ENCODE peak calls at places on chromosomes 16 and 17, in ten cellular contexts. I is CD4-positive, alpha-beta memory T cell; G is epithelial cell of prostate; Q is stomach; K is breast epithelium; Z is effector memory CD4-positive, alpha-beta T cell; M is IMR-90; R is psoas muscle; E is body of pancreas; T is tibial artery. U is an unnamed sample.

GRCh38 chr17:31888124-31888523 is 13.4 kb downstream of the UTP6 start:
- DNase-seq in T (peak), R (no peak), I (no peak), K (no peak), Q (no peak), Z (no peak), G (no peak), M (no peak), E (no peak), U (no peak)

GRCh38 chr16:57539072-57539796 is 2.9 kb upstream of the CCDC102A start:
- DNase-seq in M (no peak), Z (no peak), E (no peak), R (no peak), Q (no peak), G (no peak), I (no peak), K (peak), T (no peak), U (no peak)

GRCh38 chr16:58582971-58583765 is 46.5 kb downstream of the CNOT1 start:
- DNase-seq in Z (no peak), T (no peak), G (no peak), M (no peak), E (no peak), I (no peak), Q (no peak), R (no peak), K (no peak), U (no peak)

GRCh38 chr17:2222301-2222700 is 81.3 kb downstream of the SMG6 start:
- DNase-seq in G (no peak), M (no peak), R (no peak), Q (no peak), Z (no peak), K (no peak), I (no peak), E (no peak), T (no peak), U (no peak)

GRCh38 chr17:82322526-82323453 is 5.4 kb upstream of the CD7 start:
- DNase-seq in I (no peak), E (no peak), Z (no peak), K (no peak), Q (no peak), M (no peak), G (no peak), T (no peak), R (no peak), U (no peak)

GRCh38 chr16:86712158-86713009 is 134.0 kb downstream of the FOXL1 start:
- DNase-seq in Q (no peak), M (no peak), G (no peak), Z (no peak), K (no peak), I (no peak), E (no peak), T (no peak), R (peak), U (no peak)

GRCh38 chr16:82194076-82194475 is 24.1 kb upstream of the MPHOSPH6 start:
- DNase-seq in Q (no peak), I (no peak), T (no peak), K (no peak), E (no peak), Z (no peak), R (no peak), G (no peak), M (no peak), U (no peak)

GRCh38 chr17:63716426-63716825 is 16.5 kb upstream of the LIMD2 start:
- DNase-seq in T (no peak), I (no peak), R (no peak), Z (no peak), M (no peak), Q (no peak), E (no peak), K (no peak), G (no peak), U (no peak)

GRCh38 chr16:9908613-9909012 is 273.6 kb downstream of the GRIN2A start:
- DNase-seq in E (peak), I (no peak), R (peak), T (no peak), G (no peak), K (no peak), M (no peak), Q (no peak), Z (no peak), U (no peak)

GRCh38 chr17:66834919-66835454 is at the start of gene CACNG5:
- DNase-seq in K (no peak), E (no peak), R (no peak), M (no peak), Z (no peak), Q (no peak), I (no peak), G (no peak), T (no peak), U (no peak)

GRCh38 chr17:59814685-59815084 is 78.1 kb downstream of the TUBD1 start:
- DNase-seq in E (no peak), Z (no peak), M (no peak), I (no peak), R (no peak), Q (no peak), T (no peak), K (no peak), G (no peak), U (no peak)

GRCh38 chr16:49183911-49184310 is 97.7 kb downstream of the CBLN1 start:
- DNase-seq in R (no peak), M (no peak), Q (no peak), T (no peak), Z (no peak), E (no peak), I (no peak), G (no peak), K (no peak), U (no peak)

GRCh38 chr16:79430129-79430789 is 170.3 kb downstream of the MAF start:
- DNase-seq in Q (no peak), M (no peak), E (no peak), I (no peak), K (no peak), G (no peak), R (no peak), Z (no peak), T (no peak), U (no peak)

GRCh38 chr17:50151937-50152547 is 1.6 kb upstream of the PPP1R9B start:
- DNase-seq in M (peak), K (peak), R (peak), T (peak), Z (no peak), I (peak), E (peak), Q (peak), G (peak), U (peak)

GRCh38 chr16:87342504-87342903 is 25.3 kb upstream of the C16orf95 start:
- DNase-seq in T (no peak), K (no peak), I (no peak), G (no peak), R (no peak), Q (no peak), M (no peak), E (no peak), Z (no peak), U (no peak)

DNA sequence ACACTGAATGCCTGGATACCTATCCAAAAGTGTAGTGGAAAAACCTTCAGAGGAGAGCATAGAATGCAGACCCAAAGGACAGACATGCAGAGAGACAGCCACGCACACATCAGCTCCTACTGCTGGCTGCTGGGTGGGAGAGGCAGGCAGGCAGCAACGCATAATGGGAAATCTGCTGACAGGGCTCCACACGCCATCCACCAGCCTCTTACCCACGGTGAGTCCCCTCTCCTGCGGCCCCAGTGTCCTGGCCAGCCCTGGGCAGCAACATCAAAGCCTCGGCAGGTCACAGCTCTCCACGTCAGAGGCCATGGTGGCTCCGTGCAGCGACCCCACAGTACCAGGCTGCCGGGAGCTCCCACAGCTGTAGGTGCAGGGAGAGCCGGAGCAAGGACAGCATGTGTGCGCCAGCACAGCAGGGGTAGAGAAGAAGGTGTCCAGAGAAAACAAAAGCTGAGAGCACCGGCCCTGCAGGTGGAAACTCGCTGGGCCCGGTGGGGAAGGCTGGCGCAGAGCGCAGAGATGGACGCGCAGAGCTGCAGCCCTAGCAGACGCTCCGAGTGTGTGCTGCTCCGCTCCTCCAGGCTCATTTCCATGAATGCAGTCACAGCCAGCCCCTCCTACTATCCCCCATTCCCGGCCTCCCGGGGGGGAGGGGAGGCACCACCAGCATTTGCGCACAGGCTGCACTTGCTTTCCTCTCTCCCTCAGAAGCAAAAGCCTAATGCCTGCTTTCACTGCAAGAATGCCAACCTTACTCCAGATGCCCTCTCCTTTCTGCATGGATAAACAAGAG is 58.9 kb downstream of the CYTH1 start:
- DNase-seq in M (peak), Q (no peak), T (no peak), R (peak), K (no peak), G (no peak), Z (no peak), E (no peak), I (no peak), U (peak)
- H3K27ac ChIP-seq in M (no peak), Q (peak), T (peak), R (peak), K (no peak), G (no peak), Z (peak), E (no peak), I (no peak), U (peak)

DNA sequence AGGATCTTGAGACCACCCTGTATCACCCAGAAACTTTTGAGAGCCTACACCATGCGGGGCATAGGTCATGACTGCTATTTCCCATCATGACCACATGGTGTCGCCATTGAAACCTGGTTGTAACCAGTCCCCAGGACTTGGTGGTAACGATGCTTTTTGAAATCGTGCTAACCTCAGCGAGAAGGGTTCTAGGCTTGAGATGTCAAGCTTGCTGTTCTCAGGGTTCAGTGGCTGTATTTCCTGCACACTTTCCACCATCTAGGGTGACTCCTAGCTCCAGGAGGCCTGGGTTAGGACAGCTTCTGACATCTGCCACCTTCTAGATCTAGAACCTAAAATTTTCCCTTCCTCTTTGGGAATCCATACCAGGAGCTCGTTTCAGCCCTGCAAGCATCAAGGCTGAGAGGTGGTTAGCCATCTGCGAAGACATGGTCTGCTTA is 13.0 kb upstream of the SPNS3 start:
- DNase-seq in M (peak), G (peak), K (peak), Z (peak), Q (peak), R (no peak), T (peak), I (peak), E (peak), U (peak)
- H3K27ac ChIP-seq in M (no peak), G (no peak), K (no peak), Z (no peak), Q (no peak), R (no peak), T (no peak), I (no peak), E (no peak), U (no peak)

DNA sequence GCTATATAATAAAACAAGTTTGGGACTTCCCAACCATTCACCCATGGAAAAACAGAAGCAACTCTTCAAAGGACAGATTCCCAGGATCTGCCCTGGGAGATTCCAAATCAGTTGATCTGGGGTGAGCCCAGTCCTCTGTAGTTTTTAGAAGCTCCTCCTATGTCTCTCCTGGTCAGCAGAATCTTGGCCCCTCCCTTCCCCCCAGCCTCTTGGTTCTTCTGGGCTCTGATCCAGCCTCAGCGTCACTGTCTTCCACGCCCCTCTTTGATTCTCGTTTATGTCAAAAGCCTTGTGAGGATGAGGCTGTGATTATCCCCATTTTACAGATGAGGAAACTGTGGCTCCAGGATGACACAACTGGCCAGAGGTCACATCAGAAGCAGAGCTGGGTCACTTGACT is 903 bp upstream of the CDH5 start:
- DNase-seq in Q (no peak), M (peak), R (peak), T (peak), I (no peak), Z (no peak), K (peak), E (no peak), G (no peak), U (no peak)
- H3K27ac ChIP-seq in Q (peak), M (no peak), R (peak), T (peak), I (no peak), Z (no peak), K (peak), E (peak), G (no peak), U (no peak)

GRCh38 chr16:85026696-85027095 is 899 bp upstream of the KIAA0513 start:
- DNase-seq in T (no peak), M (no peak), K (no peak), G (no peak), R (no peak), Q (no peak), E (no peak), Z (no peak), I (no peak), U (no peak)
- H3K27ac ChIP-seq in T (peak), M (no peak), K (no peak), G (peak), R (peak), Q (peak), E (peak), Z (peak), I (no peak), U (no peak)

GRCh38 chr17:17454276-17454675 is 22.5 kb upstream of the MED9 start:
- DNase-seq in Q (peak), G (no peak), M (no peak), E (no peak), I (no peak), Z (no peak), R (no peak), K (no peak), T (no peak), U (no peak)

GRCh38 chr17:17457680-17458079 is 19.1 kb upstream of the MED9 start:
- DNase-seq in M (no peak), T (no peak), E (no peak), R (no peak), Q (no peak), Z (no peak), I (no peak), G (no peak), K (no peak), U (no peak)

GRCh38 chr17:17453088-17453487 is 23.7 kb upstream of the MED9 start:
- DNase-seq in E (no peak), G (no peak), K (no peak), M (no peak), I (no peak), Z (no peak), T (no peak), Q (peak), R (no peak), U (no peak)

GRCh38 chr17:17456251-17456650 is 20.5 kb upstream of the MED9 start:
- DNase-seq in K (no peak), Z (no peak), T (no peak), E (no peak), G (no peak), M (no peak), R (no peak), Q (no peak), I (no peak), U (no peak)

GRCh38 chr17:17455173-17455572 is 21.6 kb upstream of the MED9 start:
- DNase-seq in M (no peak), E (no peak), G (no peak), T (no peak), R (no peak), K (no peak), I (no peak), Q (no peak), Z (no peak), U (no peak)
- H3K27ac ChIP-seq in M (no peak), E (no peak), G (no peak), T (no peak), R (no peak), K (no peak), I (no peak), Q (no peak), Z (no peak), U (no peak)

DNA sequence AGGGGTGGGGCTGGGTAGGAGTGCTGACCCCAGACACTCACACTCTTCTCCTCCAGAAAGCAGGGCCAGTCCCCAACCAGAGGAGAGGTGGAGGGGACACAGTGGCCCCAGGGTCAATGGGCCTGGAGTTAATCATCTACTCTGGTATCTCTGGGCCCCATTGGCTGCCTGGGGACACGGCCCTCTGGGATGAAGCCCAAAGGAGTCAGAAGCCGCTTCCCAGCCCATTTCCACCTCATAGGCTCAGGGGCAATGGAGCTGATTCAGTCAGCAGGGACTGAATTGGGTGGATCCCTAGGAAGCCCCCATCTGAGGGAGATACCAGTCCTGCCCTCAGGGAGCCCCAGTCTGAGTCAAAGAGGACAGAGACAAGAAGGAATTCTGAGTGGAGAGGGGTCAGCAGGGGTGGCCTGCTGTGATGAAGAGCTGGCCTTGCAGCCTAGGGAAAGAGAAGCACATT is 2.9 kb upstream of the NAGS start:
- DNase-seq in Z (no peak), E (no peak), Q (no peak), K (no peak), I (no peak), R (peak), G (no peak), T (no peak), M (no peak), U (no peak)
- H3K27ac ChIP-seq in Z (no peak), E (no peak), Q (no peak), K (no peak), I (no peak), R (no peak), G (peak), T (no peak), M (no peak), U (no peak)

GRCh38 chr16:27718767-27719445 is 169.0 kb downstream of the KATNIP start:
- DNase-seq in Z (no peak), E (no peak), I (no peak), G (no peak), M (no peak), T (no peak), Q (no peak), R (peak), K (peak), U (peak)
- H3K27ac ChIP-seq in Z (no peak), E (peak), I (no peak), G (no peak), M (no peak), T (no peak), Q (peak), R (no peak), K (peak), U (peak)

GRCh38 chr16:67199011-67199807 is at the start of gene ELMO3:
- DNase-seq in T (no peak), Z (no peak), R (no peak), G (no peak), K (no peak), M (no peak), I (no peak), Q (peak), E (peak), U (no peak)
- H3K27ac ChIP-seq in T (peak), Z (peak), R (no peak), G (peak), K (peak), M (no peak), I (no peak), Q (peak), E (peak), U (no peak)

GRCh38 chr17:27265333-27265732 is 28.6 kb upstream of the WSB1 start:
- DNase-seq in K (no peak), I (no peak), M (no peak), T (no peak), Z (no peak), R (no peak), G (no peak), Q (no peak), E (no peak), U (no peak)

GRCh38 chr17:27266228-27266627 is 27.7 kb upstream of the WSB1 start:
- DNase-seq in K (no peak), G (no peak), Q (no peak), M (no peak), R (no peak), E (no peak), T (no peak), I (no peak), Z (no peak), U (no peak)

GRCh38 chr17:27263386-27263785 is 30.5 kb upstream of the WSB1 start:
- DNase-seq in G (no peak), M (no peak), K (no peak), E (no peak), Q (no peak), I (no peak), R (no peak), Z (no peak), T (no peak), U (no peak)

GRCh38 chr17:27268394-27269085 is 25.4 kb upstream of the WSB1 start:
- DNase-seq in Q (no peak), Z (no peak), G (no peak), I (no peak), T (no peak), E (no peak), K (no peak), M (no peak), R (no peak), U (no peak)

GRCh38 chr17:27264068-27264812 is 29.7 kb upstream of the WSB1 start:
- DNase-seq in M (no peak), R (no peak), Q (no peak), E (no peak), I (no peak), G (no peak), T (no peak), Z (no peak), K (no peak), U (no peak)
- H3K27ac ChIP-seq in M (no peak), R (no peak), Q (no peak), E (peak), I (no peak), G (no peak), T (peak), Z (no peak), K (no peak), U (no peak)

DNA sequence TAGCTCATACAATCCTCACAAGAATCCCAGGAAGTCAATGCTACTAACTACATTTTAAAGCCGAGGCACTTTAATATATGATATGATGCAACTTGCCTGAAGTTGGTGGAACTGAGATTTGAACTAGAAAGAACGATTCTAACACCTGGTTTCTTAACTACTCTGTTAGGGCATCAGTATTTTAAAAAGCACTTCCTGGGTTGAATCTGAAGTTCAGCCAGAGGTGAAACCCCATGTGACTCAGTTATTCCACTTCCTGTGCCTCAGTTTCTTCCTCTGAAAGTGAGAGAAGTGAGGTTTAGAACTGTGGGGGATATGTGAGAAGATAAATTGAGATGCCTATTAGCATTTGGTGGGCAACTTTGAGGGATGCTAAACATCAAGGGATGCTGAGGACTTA is 129.4 kb upstream of the ANKFN1 start:
- DNase-seq in K (no peak), Q (no peak), R (no peak), G (no peak), T (no peak), I (no peak), E (no peak), Z (no peak), M (no peak), U (no peak)
- H3K27ac ChIP-seq in K (no peak), Q (no peak), R (no peak), G (no peak), T (no peak), I (no peak), E (no peak), Z (no peak), M (no peak), U (no peak)

U was measured in caudate nucleus.